ENCODE peak calls at places on chromosomes 5 and 9, in six cellular contexts. Y, K, X, M, O and P are unnamed samples.

GRCh38 chr5:108924457-108924961 is 176.8 kb downstream of the FER start:
- DNase-seq in O (no peak), Y (no peak), M (no peak), X (no peak), K (no peak), P (no peak)

GRCh38 chr5:168422431-168422830 is 63.8 kb upstream of the RARS1 start:
- DNase-seq in X (no peak), Y (no peak), O (no peak), K (no peak), M (no peak), P (no peak)

GRCh38 chr5:6377121-6377520 is 1.2 kb downstream of the MED10 start:
- DNase-seq in Y (no peak), X (peak), O (no peak), M (no peak), K (no peak), P (no peak)

GRCh38 chr9:134205636-134206316 is 41.4 kb upstream of the RNU6ATAC start:
- DNase-seq in O (peak), Y (no peak), X (peak), K (peak), M (no peak), P (no peak)

GRCh38 chr5:68264024-68264956 is 48.7 kb downstream of the PIK3R1 start:
- DNase-seq in O (no peak), X (peak), Y (no peak), K (no peak), M (peak), P (no peak)

GRCh38 chr5:110054240-110054639 is 364.5 kb downstream of the MAN2A1 start:
- DNase-seq in K (no peak), X (peak), M (peak), O (peak), Y (peak), P (no peak)

GRCh38 chr5:154761062-154761740 is 6.0 kb downstream of the LARP1 start:
- DNase-seq in O (no peak), Y (no peak), X (no peak), M (no peak), K (no peak), P (no peak)

GRCh38 chr5:147093138-147093537 is 141.7 kb upstream of the STK32A start:
- DNase-seq in O (no peak), Y (no peak), K (no peak), M (no peak), X (peak), P (no peak)

GRCh38 chr5:137666109-137666850 is 69.6 kb downstream of the KLHL3 start:
- DNase-seq in Y (no peak), K (no peak), X (peak), M (peak), O (no peak), P (no peak)

GRCh38 chr9:36542355-36542754 is 30.3 kb upstream of the MELK start:
- DNase-seq in O (no peak), K (no peak), Y (no peak), X (no peak), M (no peak), P (no peak)

GRCh38 chr5:107893642-107894041 is 222.9 kb upstream of the EFNA5 start:
- DNase-seq in X (peak), O (no peak), Y (no peak), K (no peak), M (no peak), P (no peak)

GRCh38 chr5:144467795-144468194 is 297.1 kb downstream of the KCTD16 start:
- DNase-seq in K (no peak), M (peak), X (peak), O (peak), Y (no peak), P (peak)

GRCh38 chr5:94174748-94175411 is 433.5 kb upstream of the POU5F2 start:
- DNase-seq in M (no peak), X (peak), Y (no peak), O (no peak), K (no peak), P (no peak)

GRCh38 chr5:143010335-143010734 is 240.2 kb downstream of the ARHGAP26 start:
- DNase-seq in M (no peak), O (no peak), Y (no peak), K (no peak), X (no peak), P (no peak)

GRCh38 chr5:143008032-143008431 is 237.9 kb downstream of the ARHGAP26 start:
- DNase-seq in O (no peak), Y (no peak), X (no peak), K (no peak), M (no peak), P (no peak)

GRCh38 chr5:143011621-143012020 is 241.4 kb downstream of the ARHGAP26 start:
- DNase-seq in Y (no peak), X (peak), O (no peak), K (no peak), M (no peak), P (no peak)

GRCh38 chr5:143006511-143006910 is 236.3 kb downstream of the ARHGAP26 start:
- DNase-seq in Y (no peak), O (no peak), X (no peak), K (no peak), M (no peak), P (no peak)

GRCh38 chr5:143008809-143009521 is 238.8 kb downstream of the ARHGAP26 start:
- DNase-seq in K (no peak), X (peak), M (no peak), O (no peak), Y (no peak), P (no peak)
- TF ChIP-seq CTCF in K (no peak), X (peak), M (no peak), O (no peak), Y (no peak), P (no peak)

DNA sequence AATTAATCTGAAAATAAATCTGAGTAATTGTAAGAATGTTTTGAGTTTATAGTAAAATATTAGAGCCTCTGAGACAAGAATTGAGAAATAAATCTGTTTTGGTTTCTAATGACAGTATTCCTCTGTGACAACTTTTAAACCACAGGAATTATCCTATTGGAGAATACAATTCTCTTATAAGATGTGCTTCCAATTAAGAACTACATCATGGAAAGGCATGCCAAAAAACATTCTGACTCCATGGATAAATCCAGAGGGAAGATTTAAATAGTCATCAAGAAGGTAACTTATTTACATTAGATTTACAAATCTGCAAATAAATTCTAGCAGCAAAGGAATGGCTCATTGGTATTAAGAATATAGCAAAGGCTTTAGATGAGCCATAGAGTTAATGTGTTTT is 178.3 kb upstream of the ACOT12 start:
- DNase-seq in X (no peak), K (no peak), M (no peak), Y (no peak), O (no peak), P (no peak)
- TF ChIP-seq CTCF in X (no peak), K (no peak), M (no peak), Y (no peak), O (no peak), P (no peak)

DNA sequence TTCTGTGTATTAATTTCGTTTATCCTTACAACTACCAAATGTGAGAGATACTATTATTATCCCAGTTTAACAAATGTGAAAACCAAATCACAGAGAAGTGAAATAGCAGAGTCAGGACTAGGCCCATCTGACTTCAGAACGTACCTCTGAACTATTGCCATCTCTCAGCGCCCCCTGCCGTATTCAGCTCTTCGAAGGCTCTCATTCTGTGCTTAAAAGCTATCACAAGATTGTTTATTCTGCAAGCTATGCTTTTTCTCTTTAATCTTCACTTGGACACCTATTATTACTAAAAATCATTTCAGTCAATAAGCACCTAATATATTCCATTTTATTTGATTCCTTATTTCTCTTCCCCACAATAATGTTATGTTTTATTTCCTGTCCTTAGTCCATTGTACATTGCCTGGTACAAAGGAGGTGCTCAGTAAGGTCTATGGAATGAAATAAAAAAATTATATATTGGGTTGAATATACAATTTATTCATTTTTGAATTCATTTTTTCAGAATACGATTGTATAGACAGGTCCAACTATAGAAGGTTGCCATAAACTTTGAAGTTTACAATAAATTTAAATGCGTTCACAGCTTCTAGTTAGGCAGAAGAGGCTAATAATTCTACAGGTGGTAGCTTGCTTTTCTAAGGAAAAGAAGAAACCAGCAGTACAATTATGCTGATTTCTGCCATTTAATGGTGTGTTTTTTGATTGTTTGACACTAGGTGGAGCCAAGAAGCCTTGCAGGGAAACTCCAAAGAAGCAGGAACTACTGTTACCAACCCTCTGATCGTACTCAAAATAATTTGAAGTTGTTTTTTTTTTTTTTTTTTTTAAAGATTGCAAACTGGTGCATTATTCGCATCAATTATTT is 202.2 kb upstream of the DMRTA1 start:
- DNase-seq in K (no peak), M (peak), O (no peak), Y (peak), X (peak), P (peak)
- TF ChIP-seq CTCF in K (peak), M (peak), O (peak), Y (peak), X (peak), P (peak)

GRCh38 chr9:26656003-26656940 is 236.3 kb downstream of the CAAP1 start:
- DNase-seq in Y (no peak), X (peak), K (no peak), O (peak), M (no peak), P (peak)
- TF ChIP-seq CTCF in Y (no peak), X (peak), K (peak), O (peak), M (no peak), P (peak)

GRCh38 chr5:135206862-135207261 is 172.8 kb upstream of the PITX1 start:
- DNase-seq in Y (peak), K (peak), O (no peak), X (no peak), M (no peak), P (no peak)

GRCh38 chr5:135205616-135206349 is 171.8 kb upstream of the PITX1 start:
- DNase-seq in O (no peak), X (peak), M (no peak), K (no peak), Y (peak), P (no peak)

GRCh38 chr5:135203019-135203418 is 169.0 kb upstream of the PITX1 start:
- DNase-seq in X (no peak), Y (no peak), M (no peak), K (no peak), O (no peak), P (no peak)

GRCh38 chr5:135204151-135204600 is 170.1 kb upstream of the PITX1 start:
- DNase-seq in M (no peak), X (peak), O (peak), Y (no peak), K (no peak), P (no peak)

DNA sequence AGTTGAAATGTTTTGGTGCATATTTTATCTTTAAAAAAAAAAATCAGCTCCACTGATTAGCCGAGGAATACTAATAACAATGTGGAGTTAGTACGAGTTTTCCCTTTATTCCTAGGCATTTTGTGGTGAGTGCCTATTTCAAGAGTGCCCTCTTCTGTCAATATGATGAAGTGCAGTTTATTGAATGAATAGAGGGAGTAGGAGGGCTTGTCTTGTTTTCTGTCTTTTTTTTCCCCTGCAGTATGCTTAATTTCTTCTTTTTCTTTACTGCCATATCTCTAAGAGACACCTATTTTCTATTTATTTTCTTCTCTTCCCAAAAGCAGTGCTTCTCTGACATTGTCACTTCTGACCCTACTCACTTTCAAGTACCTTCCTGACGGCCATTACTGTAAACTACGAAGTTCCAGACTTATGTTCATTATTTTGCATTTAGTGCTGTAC is 169.6 kb upstream of the PITX1 start:
- DNase-seq in O (no peak), M (no peak), X (no peak), K (no peak), Y (no peak), P (no peak)
- TF ChIP-seq CTCF in O (peak), M (peak), X (peak), K (no peak), Y (no peak), P (peak)

GRCh38 chr9:89744730-89745129 is 139.9 kb downstream of the GADD45G start:
- DNase-seq in O (no peak), X (no peak), Y (no peak), K (peak), M (no peak), P (no peak)

GRCh38 chr9:89743216-89743575 is 138.4 kb downstream of the GADD45G start:
- DNase-seq in Y (no peak), M (no peak), O (no peak), X (no peak), K (peak), P (no peak)

GRCh38 chr9:89744255-89744648 is 139.4 kb downstream of the GADD45G start:
- DNase-seq in Y (no peak), X (no peak), O (no peak), M (no peak), K (peak), P (no peak)

GRCh38 chr9:89742660-89743059 is 137.8 kb downstream of the GADD45G start:
- DNase-seq in M (no peak), Y (no peak), X (no peak), K (no peak), O (no peak), P (no peak)

DNA sequence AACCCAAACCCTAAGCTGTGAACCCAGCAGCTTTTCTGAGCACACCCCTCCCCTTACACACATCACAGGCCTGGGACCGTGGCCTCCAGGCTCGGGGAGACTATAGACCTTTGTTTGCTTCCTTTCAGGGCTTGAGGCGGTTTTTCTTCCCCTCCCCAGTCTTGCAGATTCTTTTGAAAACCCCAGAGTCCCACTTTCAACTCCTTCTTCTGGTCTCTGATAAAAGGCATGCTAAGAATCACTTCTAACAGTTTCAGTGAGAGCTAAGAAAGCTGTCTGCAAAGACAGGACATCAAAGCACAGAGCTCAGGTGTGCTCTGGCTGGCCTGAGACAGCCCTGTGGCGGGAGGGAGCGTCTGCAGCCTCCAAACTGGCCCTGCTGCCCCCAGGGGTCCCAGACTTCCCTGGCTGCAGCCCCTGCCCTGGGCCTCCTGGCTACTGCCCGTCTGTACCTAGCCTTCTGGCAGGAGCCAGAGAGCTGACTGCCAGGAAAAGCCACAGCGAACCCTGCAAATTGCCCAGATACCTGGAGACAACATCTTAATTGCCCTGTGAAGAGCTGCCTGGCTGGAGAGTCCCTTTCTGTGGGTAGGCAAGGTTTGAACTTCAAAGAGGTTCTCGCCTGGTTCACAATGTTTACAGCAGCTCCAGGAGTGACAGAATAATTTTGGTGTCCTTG is 138.9 kb downstream of the GADD45G start:
- DNase-seq in X (no peak), O (peak), M (no peak), K (peak), Y (no peak), P (no peak)
- TF ChIP-seq CTCF in X (no peak), O (no peak), M (no peak), K (no peak), Y (no peak), P (no peak)

GRCh38 chr5:15285901-15286583 is 213.9 kb upstream of the FBXL7 start:
- DNase-seq in K (no peak), Y (no peak), M (no peak), O (no peak), X (peak), P (no peak)

GRCh38 chr5:15286659-15287058 is 213.3 kb upstream of the FBXL7 start:
- DNase-seq in Y (no peak), M (no peak), K (no peak), O (peak), X (no peak), P (no peak)

GRCh38 chr5:15290953-15291352 is 209.0 kb upstream of the FBXL7 start:
- DNase-seq in K (no peak), Y (no peak), X (no peak), M (no peak), O (no peak), P (no peak)
- TF ChIP-seq CTCF in K (no peak), Y (no peak), X (no peak), M (no peak), O (peak), P (no peak)